ENCODE peak calls at places on chromosomes 2 and 18, in seven cellular contexts. H is HepG2, L is HCT116, K is GM12878, M is K562, P is H1, J is SK-N-SH. F is an unnamed sample.

GRCh38 chr2:240990726-240991377 is 7.6 kb upstream of the SNED1 start:
- DNase-seq in H (no peak), L (no peak), K (no peak), M (no peak), P (peak), J (no peak), F (no peak)

GRCh38 chr2:224892574-224893204 is 149.6 kb downstream of the DOCK10 start:
- DNase-seq in H (no peak), L (no peak), K (no peak), M (no peak), P (no peak), J (no peak), F (no peak)

GRCh38 chr2:66957198-66957597 is 439.9 kb upstream of the ETAA1 start:
- DNase-seq in H (no peak), L (no peak), K (no peak), M (no peak), P (no peak), J (no peak), F (no peak)

GRCh38 chr2:174914894-174915760 is 90.1 kb downstream of the CHN1 start:
- DNase-seq in H (no peak), L (no peak), K (no peak), M (no peak), P (no peak), J (peak), F (no peak)

GRCh38 chr2:88754585-88755305 is 63.3 kb downstream of the RPIA start:
- DNase-seq in H (no peak), L (no peak), K (no peak), M (peak), P (no peak), J (no peak), F (no peak)

GRCh38 chr18:67132919-67133318 is 383.6 kb downstream of the DSEL start:
- DNase-seq in H (no peak), L (no peak), K (no peak), M (no peak), P (no peak), J (no peak), F (peak)

GRCh38 chr2:64019083-64019974 is at the start of gene VPS54:
- DNase-seq in H (peak), L (peak), K (no peak), M (peak), P (peak), J (peak), F (peak)

GRCh38 chr2:217288472-217289063 is 428.7 kb upstream of the TNP1 start:
- DNase-seq in H (no peak), L (no peak), K (no peak), M (no peak), P (no peak), J (no peak), F (no peak)

GRCh38 chr2:110904410-110905148 is 172.2 kb downstream of the ACOXL start:
- DNase-seq in H (no peak), L (no peak), K (no peak), M (no peak), P (no peak), J (no peak), F (no peak)

GRCh38 chr18:2240311-2240705 is 331.0 kb downstream of the METTL4 start:
- DNase-seq in H (no peak), L (no peak), K (no peak), M (no peak), P (no peak), J (no peak), F (no peak)

GRCh38 chr2:172038604-172039003 is 38.9 kb downstream of the METAP1D start:
- DNase-seq in H (no peak), L (no peak), K (no peak), M (no peak), P (no peak), J (no peak), F (peak)

GRCh38 chr2:205477016-205477705 is 205.1 kb upstream of the NRP2 start:
- DNase-seq in H (no peak), L (no peak), K (no peak), M (no peak), P (no peak), J (no peak), F (no peak)

GRCh38 chr18:11514267-11514666 is 95.1 kb upstream of the SLC35G4 start:
- DNase-seq in H (no peak), L (no peak), K (no peak), M (no peak), P (no peak), J (no peak), F (no peak)

GRCh38 chr2:160411167-160411566 is 82.4 kb downstream of the RBMS1 start:
- DNase-seq in H (no peak), L (no peak), K (no peak), M (no peak), P (no peak), J (no peak), F (peak)

GRCh38 chr18:44819944-44820510 is 139.3 kb downstream of the SETBP1 start:
- DNase-seq in H (no peak), L (no peak), K (no peak), M (no peak), P (no peak), J (no peak), F (no peak)

GRCh38 chr2:105929506-105929905 is 184.8 kb downstream of the NCK2 start:
- DNase-seq in H (no peak), L (no peak), K (no peak), M (no peak), P (no peak), J (peak), F (no peak)

GRCh38 chr2:170165129-170165528 is 12.8 kb upstream of the MYO3B start:
- DNase-seq in H (no peak), L (no peak), K (no peak), M (no peak), P (no peak), J (no peak), F (no peak)

GRCh38 chr2:36780231-36780808 is 83.8 kb downstream of the VIT start:
- DNase-seq in H (peak), L (peak), K (peak), M (peak), P (no peak), J (peak), F (peak)

GRCh38 chr2:184119920-184120820 is 478.2 kb upstream of the ZNF804A start:
- DNase-seq in H (no peak), L (no peak), K (no peak), M (no peak), P (no peak), J (no peak), F (no peak)

GRCh38 chr2:226763320-226763719 is 36.3 kb downstream of the IRS1 start:
- DNase-seq in H (no peak), L (no peak), K (no peak), M (no peak), P (no peak), J (no peak), F (peak)

GRCh38 chr2:195694553-195694952 is 37.5 kb downstream of the SLC39A10 start:
- DNase-seq in H (no peak), L (no peak), K (no peak), M (no peak), P (no peak), J (no peak), F (no peak)

GRCh38 chr2:44398243-44398897 is 36.6 kb downstream of the CAMKMT start:
- DNase-seq in H (no peak), L (no peak), K (no peak), M (no peak), P (no peak), J (no peak), F (no peak)

GRCh38 chr2:196500686-196501431 is 138.7 kb upstream of the CCDC150 start:
- DNase-seq in H (no peak), L (no peak), K (no peak), M (no peak), P (no peak), J (no peak), F (no peak)

GRCh38 chr2:186201371-186201770 is 284.7 kb upstream of the ZC3H15 start:
- DNase-seq in H (no peak), L (no peak), K (no peak), M (no peak), P (no peak), J (no peak), F (no peak)

GRCh38 chr2:99971326-99971965 is 170.9 kb downstream of the AFF3 start:
- DNase-seq in H (no peak), L (no peak), K (no peak), M (no peak), P (no peak), J (no peak), F (no peak)

GRCh38 chr2:7992612-7993596 is 689.0 kb upstream of the ID2 start:
- DNase-seq in H (no peak), L (no peak), K (no peak), M (no peak), P (no peak), J (peak), F (no peak)

GRCh38 chr18:46452820-46453219 is 204.2 kb downstream of the LOXHD1 start:
- DNase-seq in H (no peak), L (peak), K (no peak), M (no peak), P (no peak), J (no peak), F (no peak)

GRCh38 chr18:46073474-46074331 is 1.6 kb upstream of the PSTPIP2 start:
- DNase-seq in H (peak), L (peak), K (no peak), M (peak), P (peak), J (peak), F (no peak)

GRCh38 chr2:118686364-118686763 is 161.1 kb downstream of the EN1 start:
- DNase-seq in H (no peak), L (no peak), K (no peak), M (no peak), P (no peak), J (no peak), F (no peak)

GRCh38 chr2:110858135-110858737 is 125.9 kb downstream of the ACOXL start:
- DNase-seq in H (no peak), L (no peak), K (peak), M (no peak), P (no peak), J (no peak), F (no peak)

GRCh38 chr18:54946149-54946581 is 13.1 kb downstream of the CCDC68 start:
- DNase-seq in H (peak), L (peak), K (peak), M (peak), P (no peak), J (no peak), F (no peak)

GRCh38 chr2:86221066-86221684 is 21.9 kb downstream of the MRPL35 start:
- DNase-seq in H (peak), L (peak), K (no peak), M (peak), P (no peak), J (peak), F (peak)

GRCh38 chr2:66497706-66498596 is 63.0 kb downstream of the MEIS1 start:
- DNase-seq in H (no peak), L (no peak), K (no peak), M (no peak), P (no peak), J (no peak), F (no peak)

GRCh38 chr18:677951-678363 is 20.5 kb downstream of the TYMS start:
- DNase-seq in H (no peak), L (no peak), K (no peak), M (no peak), P (no peak), J (no peak), F (no peak)

GRCh38 chr2:218291934-218292699 is at the start of gene TMBIM1:
- DNase-seq in H (peak), L (no peak), K (no peak), M (peak), P (peak), J (no peak), F (peak)

GRCh38 chr2:234444242-234444641 is 52.6 kb downstream of the ARL4C start:
- DNase-seq in H (no peak), L (no peak), K (no peak), M (no peak), P (no peak), J (no peak), F (no peak)

GRCh38 chr2:37274354-37274965 is 43.0 kb downstream of the NDUFAF7 start:
- DNase-seq in H (no peak), L (no peak), K (no peak), M (no peak), P (no peak), J (no peak), F (no peak)

GRCh38 chr18:10009321-10010144 is 95.7 kb downstream of the VAPA start:
- DNase-seq in H (no peak), L (no peak), K (no peak), M (no peak), P (no peak), J (no peak), F (no peak)

DNA sequence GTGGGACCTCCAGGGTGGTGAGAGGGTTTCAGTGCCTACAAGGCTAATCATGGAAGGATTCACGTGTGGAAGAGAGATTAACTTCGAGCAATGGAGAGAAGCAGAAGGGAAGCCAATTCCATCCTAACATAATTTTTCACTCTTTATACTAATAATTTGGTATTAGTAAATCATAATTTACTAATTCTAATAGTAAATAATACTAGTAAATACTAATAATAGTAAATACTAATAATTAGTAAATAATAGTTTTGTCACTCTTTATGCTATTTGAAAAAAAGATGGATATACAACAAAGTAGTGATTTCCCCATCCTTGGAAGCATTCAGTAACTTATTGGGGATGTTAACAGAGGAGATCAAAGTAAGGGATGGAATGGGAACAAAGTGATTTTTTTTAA is 6.4 kb upstream of the SAG start:
- DNase-seq in H (no peak), L (no peak), K (no peak), M (no peak), P (no peak), J (no peak), F (no peak)
- TF ChIP-seq JUND in H (no peak), L (no peak), K (no peak), M (no peak), P (no peak), J (no peak), F (no peak)

GRCh38 chr2:199485732-199486335 is 28.1 kb upstream of the SATB2 start:
- DNase-seq in H (peak), L (peak), K (no peak), M (peak), P (peak), J (no peak), F (no peak)

GRCh38 chr2:199488772-199489400 is 31.1 kb upstream of the SATB2 start:
- DNase-seq in H (peak), L (peak), K (no peak), M (peak), P (peak), J (peak), F (peak)

GRCh38 chr2:199490049-199490448 is 32.3 kb upstream of the SATB2 start:
- DNase-seq in H (no peak), L (no peak), K (no peak), M (no peak), P (no peak), J (no peak), F (peak)

GRCh38 chr2:199480966-199481365 is 23.2 kb upstream of the SATB2 start:
- DNase-seq in H (no peak), L (no peak), K (no peak), M (no peak), P (no peak), J (no peak), F (no peak)

GRCh38 chr2:199484927-199485326 is 27.2 kb upstream of the SATB2 start:
- DNase-seq in H (no peak), L (no peak), K (no peak), M (no peak), P (no peak), J (no peak), F (peak)
- TF ChIP-seq JUND in H (no peak), L (no peak), K (no peak), M (no peak), P (no peak), J (no peak), F (no peak)

GRCh38 chr18:63410792-63411191 is 11.5 kb downstream of the VPS4B start:
- DNase-seq in H (peak), L (no peak), K (no peak), M (no peak), P (no peak), J (no peak), F (no peak)
- TF ChIP-seq JUND in H (no peak), L (no peak), K (no peak), M (no peak), P (no peak), J (peak), F (no peak)

GRCh38 chr2:188819011-188819410 is 155.2 kb upstream of the COL3A1 start:
- DNase-seq in H (no peak), L (no peak), K (no peak), M (no peak), P (no peak), J (no peak), F (no peak)

GRCh38 chr2:188819781-188820180 is 154.4 kb upstream of the COL3A1 start:
- DNase-seq in H (no peak), L (no peak), K (no peak), M (no peak), P (no peak), J (no peak), F (no peak)

GRCh38 chr2:188820576-188820975 is 153.6 kb upstream of the COL3A1 start:
- DNase-seq in H (no peak), L (no peak), K (no peak), M (no peak), P (no peak), J (no peak), F (no peak)
- TF ChIP-seq JUND in H (no peak), L (no peak), K (no peak), M (no peak), P (no peak), J (no peak), F (no peak)

GRCh38 chr2:95301876-95302641 is 4.9 kb downstream of the KCNIP3 start:
- DNase-seq in H (no peak), L (no peak), K (no peak), M (no peak), P (no peak), J (no peak), F (no peak)

GRCh38 chr2:95299961-95300360 is 2.8 kb downstream of the KCNIP3 start:
- DNase-seq in H (no peak), L (no peak), K (no peak), M (no peak), P (no peak), J (no peak), F (no peak)

GRCh38 chr2:95298471-95299111 is 1.4 kb downstream of the KCNIP3 start:
- DNase-seq in H (no peak), L (no peak), K (no peak), M (no peak), P (no peak), J (no peak), F (no peak)

GRCh38 chr2:95301186-95301585 is 4.0 kb downstream of the KCNIP3 start:
- DNase-seq in H (no peak), L (no peak), K (no peak), M (no peak), P (no peak), J (no peak), F (no peak)

DNA sequence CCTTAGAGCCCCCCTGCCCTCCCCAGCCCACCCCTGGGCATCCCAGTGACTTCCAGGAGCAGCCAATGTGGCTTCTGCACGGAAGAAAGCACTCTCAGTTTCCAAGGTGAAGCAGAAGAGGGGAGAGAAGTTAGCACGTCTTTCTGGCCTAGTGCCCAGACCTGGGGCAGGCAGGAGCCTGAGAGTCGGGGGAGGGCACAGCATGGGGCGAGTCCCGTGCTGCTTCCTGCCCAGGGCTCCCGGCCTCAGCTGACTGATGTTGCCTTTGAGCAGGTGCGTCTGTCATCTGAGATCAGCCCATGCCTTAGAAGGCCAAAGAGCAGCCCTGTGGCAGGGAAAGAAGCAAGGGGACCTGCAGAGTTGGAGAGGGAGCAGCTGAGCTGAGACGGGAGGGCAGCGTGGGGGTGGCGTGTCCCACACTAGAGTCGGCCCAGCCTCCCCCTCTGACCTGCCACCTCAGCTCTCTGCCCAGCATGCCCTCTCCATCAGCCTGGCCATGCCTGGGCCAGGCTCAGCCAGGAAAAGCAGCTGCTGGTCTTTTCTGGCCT is 3.3 kb downstream of the KCNIP3 start:
- DNase-seq in H (no peak), L (no peak), K (no peak), M (no peak), P (no peak), J (no peak), F (no peak)
- TF ChIP-seq JUND in H (no peak), L (no peak), K (no peak), M (no peak), P (no peak), J (no peak), F (no peak)

DNA sequence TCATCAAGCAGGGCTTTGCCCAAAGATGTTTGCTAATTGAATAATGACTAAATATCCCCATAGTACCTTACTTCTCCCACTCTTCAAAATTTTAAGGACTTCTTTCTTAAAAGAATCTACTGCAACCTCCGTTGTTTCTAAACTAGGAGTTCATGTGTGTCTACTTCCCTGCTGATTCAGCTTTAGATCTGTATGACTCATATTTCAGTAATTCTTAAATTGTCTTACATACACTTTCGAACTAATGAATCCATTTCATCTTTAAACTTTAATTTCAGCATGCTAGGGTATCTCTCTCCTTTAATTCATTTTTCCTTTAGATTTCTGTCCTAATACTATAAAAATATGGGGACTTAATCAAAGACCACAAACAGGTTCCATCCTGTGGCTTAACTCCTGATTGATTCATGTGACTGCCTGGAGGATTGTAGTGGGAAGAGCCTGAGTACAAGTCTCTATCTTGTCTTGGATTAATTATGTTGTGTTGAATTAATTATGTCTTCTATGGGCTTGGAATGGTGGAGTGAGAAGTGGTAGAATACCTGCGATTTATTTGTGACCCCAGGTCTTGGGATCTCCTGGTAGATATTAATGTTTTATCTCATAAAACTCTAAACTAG is 24.9 kb upstream of the COL5A2 start:
- DNase-seq in H (no peak), L (peak), K (no peak), M (no peak), P (no peak), J (no peak), F (no peak)
- TF ChIP-seq JUND in H (no peak), L (peak), K (no peak), M (peak), P (no peak), J (peak), F (no peak)

GRCh38 chr2:27723372-27724144 is 48.0 kb upstream of the MRPL33 start:
- DNase-seq in H (peak), L (peak), K (no peak), M (peak), P (peak), J (peak), F (peak)

GRCh38 chr2:27721335-27721734 is 50.2 kb upstream of the MRPL33 start:
- DNase-seq in H (peak), L (peak), K (no peak), M (no peak), P (no peak), J (no peak), F (no peak)

GRCh38 chr2:27717070-27717453 is 53.4 kb downstream of the SLC4A1AP start:
- DNase-seq in H (no peak), L (no peak), K (no peak), M (no peak), P (no peak), J (peak), F (peak)

GRCh38 chr2:27721884-27722485 is 49.5 kb upstream of the MRPL33 start:
- DNase-seq in H (no peak), L (no peak), K (no peak), M (no peak), P (no peak), J (no peak), F (no peak)

GRCh38 chr2:27720004-27720551 is 51.4 kb upstream of the MRPL33 start:
- DNase-seq in H (peak), L (peak), K (no peak), M (no peak), P (no peak), J (no peak), F (no peak)
- TF ChIP-seq JUND in H (no peak), L (no peak), K (no peak), M (peak), P (no peak), J (peak), F (no peak)

F was measured in T47D.